ENCODE peak calls at places on chromosomes 4 and X, in five cellular contexts. N is GM12892, Q is bronchial epithelial cell, O is cardiac fibroblast, P is sigmoid colon. U is an unnamed sample.

GRCh38 chrX:23756165-23756564 is 13.1 kb upstream of the ACOT9 start:
- DNase-seq in N (peak), Q (peak), O (peak), P (peak), U (peak)

GRCh38 chr4:66564901-66565648 is 894.8 kb upstream of the EPHA5 start:
- DNase-seq in N (no peak), Q (peak), O (peak), P (no peak), U (no peak)

GRCh38 chr4:82469776-82470345 is 39.5 kb downstream of the ENOPH1 start:
- DNase-seq in N (no peak), Q (peak), O (peak), P (no peak), U (no peak)

GRCh38 chr4:75724867-75725724 is 719 bp downstream of the USO1 start:
- DNase-seq in N (peak), Q (peak), O (peak), P (peak), U (peak)

GRCh38 chrX:105781794-105782193 is 40.5 kb upstream of the NRK start:
- DNase-seq in N (no peak), Q (no peak), O (peak), P (no peak), U (no peak)

GRCh38 chr4:26135331-26135730 is 185.5 kb upstream of the RBPJ start:
- DNase-seq in N (no peak), Q (no peak), O (no peak), P (no peak), U (no peak)

GRCh38 chrX:20857746-20858145 is 516.5 kb upstream of the CNKSR2 start:
- DNase-seq in N (no peak), Q (peak), O (peak), P (peak), U (no peak)

GRCh38 chrX:21741869-21742701 is 15.8 kb downstream of the SMPX start:
- DNase-seq in N (no peak), Q (no peak), O (no peak), P (peak), U (no peak)

GRCh38 chr4:112234952-112235609 is 3.5 kb downstream of the AP1AR start:
- DNase-seq in N (no peak), Q (peak), O (peak), P (peak), U (peak)

GRCh38 chr4:56863441-56864129 is 42.1 kb upstream of the SPINK2 start:
- DNase-seq in N (no peak), Q (peak), O (no peak), P (no peak), U (no peak)

GRCh38 chr4:149344436-149344835 is 471.2 kb downstream of the IQCM start:
- DNase-seq in N (no peak), Q (peak), O (peak), P (no peak), U (no peak)

GRCh38 chrX:38929966-38930421 is 128.7 kb downstream of the MID1IP1 start:
- DNase-seq in N (no peak), Q (peak), O (peak), P (peak), U (no peak)

GRCh38 chr4:33802578-33802977 is 2441.7 kb downstream of the ARAP2 start:
- DNase-seq in N (no peak), Q (no peak), O (no peak), P (no peak), U (no peak)

GRCh38 chr4:128388352-128388630 is 100.7 kb upstream of the PGRMC2 start:
- DNase-seq in N (no peak), Q (no peak), O (no peak), P (no peak), U (no peak)

GRCh38 chr4:142406917-142407501 is 439.1 kb downstream of the INPP4B start:
- DNase-seq in N (no peak), Q (no peak), O (peak), P (no peak), U (no peak)

GRCh38 chrX:106300239-106300638 is 132.1 kb downstream of the PWWP3B start:
- DNase-seq in N (no peak), Q (peak), O (no peak), P (no peak), U (no peak)

GRCh38 chrX:56797966-56798711 is 69.1 kb downstream of the NBDY start:
- DNase-seq in N (no peak), Q (peak), O (peak), P (peak), U (no peak)

GRCh38 chr4:103415801-103416200 is 217.7 kb upstream of the CENPE start:
- DNase-seq in N (no peak), Q (no peak), O (no peak), P (no peak), U (no peak)

GRCh38 chr4:139575072-139575471 is 19.1 kb upstream of the SETD7 start:
- DNase-seq in N (no peak), Q (no peak), O (no peak), P (no peak), U (no peak)

GRCh38 chr4:140395668-140396067 is 22.2 kb downstream of the SCOC start:
- DNase-seq in N (no peak), Q (no peak), O (no peak), P (no peak), U (no peak)

GRCh38 chr4:27787195-27787594 is 926.6 kb downstream of the STIM2 start:
- DNase-seq in N (no peak), Q (peak), O (no peak), P (no peak), U (no peak)